ENCODE peak calls at places on chromosomes 7 and 10, in five cellular contexts. L, N, R, P and B are unnamed samples.
A peak's percentile ranks its signal among the peaks of the same experiment; 100 is the strongest.

GRCh38 chr7:114426380-114426779 is 11.8 kb downstream of the FOXP2 start:
- DNase-seq in P (no peak), L (no peak), N (no peak), R (no peak), B (no peak)

GRCh38 chr7:138097064-138097741 is 20.9 kb downstream of the AKR1D1 start:
- DNase-seq in R (peak; percentile 53), P (peak; percentile 33), L (no peak), N (no peak), B (peak; percentile 45)

GRCh38 chr10:4943821-4944220 is 19.4 kb upstream of the AKR1C1 start:
- DNase-seq in L (no peak), R (no peak), P (no peak), N (no peak), B (no peak)

GRCh38 chr7:149682038-149682437 is 91.3 kb downstream of the ZNF467 start:
- DNase-seq in L (no peak), N (no peak), R (no peak), P (no peak), B (no peak)

GRCh38 chr10:119803264-119803663 is 69.4 kb downstream of the MCMBP start:
- DNase-seq in R (no peak), P (no peak), N (no peak), L (no peak), B (no peak)

GRCh38 chr10:96833220-96834001 is 1.3 kb downstream of the LCOR start:
- DNase-seq in L (peak; percentile 69), P (no peak), N (no peak), R (peak; percentile 53), B (peak; percentile 37)

GRCh38 chr7:45685619-45686240 is 111.6 kb downstream of the ADCY1 start:
- DNase-seq in N (no peak), P (no peak), L (no peak), R (no peak), B (no peak)

GRCh38 chr10:2620827-2621521 is 446.4 kb upstream of the PFKP start:
- DNase-seq in L (no peak), N (no peak), R (no peak), P (no peak), B (no peak)

GRCh38 chr7:30116771-30117170 is 18.0 kb upstream of the MTURN start:
- DNase-seq in R (no peak), N (no peak), L (no peak), P (no peak), B (no peak)

GRCh38 chr10:13331641-13332040 is 16.5 kb downstream of the SEPHS1 start:
- DNase-seq in L (no peak), N (no peak), P (no peak), R (no peak), B (no peak)

GRCh38 chr10:1011696-1012095 is 14.0 kb downstream of the IDI2 start:
- DNase-seq in L (no peak), N (no peak), R (no peak), P (no peak), B (no peak)

GRCh38 chr10:124152139-124152780 is 58.9 kb upstream of the CHST15 start:
- DNase-seq in L (no peak), N (peak; percentile 59), P (peak; percentile 21), R (no peak), B (peak; percentile 49)

GRCh38 chr7:2876031-2876862 is 32.1 kb upstream of the GNA12 start:
- DNase-seq in L (no peak), R (no peak), N (no peak), P (no peak), B (no peak)

GRCh38 chr10:29748109-29748650 is 113.4 kb upstream of the SVIL start:
- DNase-seq in N (no peak), P (no peak), R (no peak), L (no peak), B (no peak)

GRCh38 chr10:95290801-95291633 is at the start of gene PDLIM1:
- DNase-seq in P (peak; percentile 78), L (no peak), N (peak; percentile 84), R (peak; percentile 80), B (peak; percentile 89)

GRCh38 chr7:44713680-44714335 is 34.8 kb upstream of the ZMIZ2 start:
- DNase-seq in L (no peak), P (no peak), R (no peak), N (no peak), B (no peak)

GRCh38 chr10:18658301-18658991 is 785 bp upstream of the ARL5B start:
- DNase-seq in L (no peak), N (no peak), P (no peak), R (no peak), B (peak; percentile 19)

GRCh38 chr7:69218634-69219033 is 379.6 kb upstream of the AUTS2 start:
- DNase-seq in R (no peak), P (no peak), N (no peak), L (no peak), B (no peak)

DNA sequence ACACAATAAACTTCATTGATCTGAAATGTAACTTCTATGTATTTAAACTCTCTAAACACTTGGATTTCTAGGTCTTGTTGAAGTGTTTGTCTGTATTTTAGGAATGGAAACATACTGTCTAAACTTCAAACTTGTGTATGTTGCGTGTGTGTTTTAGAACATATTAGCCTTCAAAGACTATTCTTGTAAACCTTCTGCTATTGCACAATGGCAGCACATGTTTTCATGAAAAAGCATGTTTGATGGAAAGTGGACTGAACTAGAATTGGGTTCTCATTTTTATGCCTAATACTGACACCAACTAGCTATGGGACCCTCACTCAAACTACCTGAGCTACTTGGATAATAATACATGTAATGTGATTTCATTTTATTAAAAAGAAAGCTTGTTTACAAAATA is 592.6 kb downstream of the IPMK start:
- DNase-seq in R (no peak), P (no peak), L (no peak), N (no peak), B (no peak)
- H3K36me3 ChIP-seq in R (no peaks in the 10 kb centered on the region), P (no peaks in the 10 kb centered on the region), L (no peaks in the 10 kb centered on the region), N (no peaks in the 10 kb centered on the region), B (no peaks in the 10 kb centered on the region)

GRCh38 chr7:121392277-121393004 is 3.7 kb downstream of the FAM3C start:
- DNase-seq in L (no peak), N (no peak), R (no peak), P (no peak), B (no peak)
- H3K4me3 ChIP-seq in L (no peak overlapping the region), N (no peak overlapping the region), R (no peak overlapping the region), P (no peak overlapping the region), B (no peak overlapping the region)

GRCh38 chr10:131968949-131969348 is 12.8 kb downstream of the BNIP3 start:
- DNase-seq in L (no peak), P (no peak), R (no peak), N (no peak), B (no peak)
- H3K36me3 ChIP-seq in L (peaks cover 82% of the 10 kb centered on the region), P (peaks cover 36% of the 10 kb centered on the region), R (peaks cover 69% of the 10 kb centered on the region), N (peaks cover 6% of the 10 kb centered on the region), B (no peaks in the 10 kb centered on the region)

DNA sequence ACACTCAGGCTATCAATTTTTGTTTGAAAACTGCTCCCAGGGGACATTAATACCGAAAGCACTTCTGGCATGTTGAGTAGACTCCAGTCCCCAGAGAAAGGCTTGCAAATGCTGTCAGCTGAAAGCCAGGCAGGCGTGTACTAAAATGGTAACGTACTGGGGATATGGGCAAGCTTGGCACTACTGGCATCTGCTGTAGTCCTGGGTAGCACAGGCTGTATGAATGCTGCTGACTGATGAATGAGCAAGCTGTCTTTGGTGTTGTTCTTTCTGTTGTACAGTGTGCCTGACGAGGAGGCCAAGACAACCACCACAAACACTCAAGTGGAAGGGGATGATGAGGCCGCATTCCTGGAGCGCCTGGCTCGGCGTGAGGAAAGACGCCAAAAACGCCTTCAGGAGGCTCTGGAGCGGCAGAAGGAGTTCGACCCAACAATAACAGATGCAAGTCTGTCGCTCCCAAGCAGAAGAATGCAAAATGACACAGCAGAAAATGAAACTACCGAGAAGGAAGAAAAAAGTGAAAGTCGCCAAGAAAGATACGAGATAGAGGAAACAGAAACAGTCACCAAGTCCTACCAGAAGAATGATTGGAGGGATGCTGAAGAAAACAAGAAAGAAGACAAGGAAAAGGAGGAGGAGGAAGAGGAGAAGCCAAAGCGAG is 53.5 kb upstream of the AGBL3 start:
- DNase-seq in P (no peak), R (no peak), N (peak; percentile 53), L (no peak), B (peak; percentile 23)
- H3K4me3 ChIP-seq in P (no peak overlapping the region), R (no peak overlapping the region), N (peak overlapping the region; percentile 6), L (no peak overlapping the region), B (no peak overlapping the region)

DNA sequence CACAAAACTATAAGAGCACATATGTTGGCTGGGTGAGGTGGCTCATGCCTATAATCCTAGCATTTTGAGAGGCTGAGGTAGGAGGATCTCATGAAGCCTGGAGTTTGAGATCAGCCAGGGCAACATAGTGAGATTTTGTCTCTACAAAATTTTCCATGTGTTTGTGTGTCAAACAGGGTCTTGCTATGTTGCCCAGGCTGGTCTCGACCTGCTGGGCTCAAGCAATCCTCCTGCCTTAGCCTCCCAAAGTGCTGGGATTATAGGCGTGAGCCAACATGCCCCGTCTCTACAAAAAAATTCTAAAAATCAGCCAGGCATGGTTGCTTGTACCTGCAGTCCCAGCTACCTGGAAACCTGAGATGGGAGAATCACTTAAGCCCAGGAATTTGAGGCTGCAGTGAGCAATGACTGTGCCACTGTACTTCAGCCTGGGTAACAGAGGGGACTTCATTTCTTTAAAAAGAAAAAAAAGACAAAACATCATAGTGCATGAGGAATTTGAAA is 28.3 kb downstream of the FZD9 start:
- DNase-seq in L (no peak), N (no peak), R (no peak), P (no peak), B (no peak)
- H3K36me3 ChIP-seq in L (peaks cover 100% of the 10 kb centered on the region), N (peaks cover 58% of the 10 kb centered on the region), R (peaks cover 85% of the 10 kb centered on the region), P (peaks cover 27% of the 10 kb centered on the region), B (no peaks in the 10 kb centered on the region)

GRCh38 chr10:21084700-21085099 is 187.6 kb upstream of the NEBL start:
- DNase-seq in R (no peak), P (no peak), L (no peak), N (no peak), B (no peak)

GRCh38 chr10:21083861-21084260 is 186.8 kb upstream of the NEBL start:
- DNase-seq in P (no peak), N (no peak), R (no peak), L (no peak), B (no peak)

GRCh38 chr10:21079330-21079658 is 182.2 kb upstream of the NEBL start:
- DNase-seq in N (no peak), P (no peak), R (no peak), L (no peak), B (no peak)

GRCh38 chr10:21080246-21080645 is 183.1 kb upstream of the NEBL start:
- DNase-seq in R (no peak), P (no peak), N (no peak), L (no peak), B (no peak)

GRCh38 chr10:21082206-21082605 is 185.1 kb upstream of the NEBL start:
- DNase-seq in N (no peak), L (no peak), P (no peak), R (no peak), B (no peak)
- H3K4me3 ChIP-seq in N (no peak overlapping the region), L (no peak overlapping the region), P (no peak overlapping the region), R (no peak overlapping the region), B (no peak overlapping the region)

DNA sequence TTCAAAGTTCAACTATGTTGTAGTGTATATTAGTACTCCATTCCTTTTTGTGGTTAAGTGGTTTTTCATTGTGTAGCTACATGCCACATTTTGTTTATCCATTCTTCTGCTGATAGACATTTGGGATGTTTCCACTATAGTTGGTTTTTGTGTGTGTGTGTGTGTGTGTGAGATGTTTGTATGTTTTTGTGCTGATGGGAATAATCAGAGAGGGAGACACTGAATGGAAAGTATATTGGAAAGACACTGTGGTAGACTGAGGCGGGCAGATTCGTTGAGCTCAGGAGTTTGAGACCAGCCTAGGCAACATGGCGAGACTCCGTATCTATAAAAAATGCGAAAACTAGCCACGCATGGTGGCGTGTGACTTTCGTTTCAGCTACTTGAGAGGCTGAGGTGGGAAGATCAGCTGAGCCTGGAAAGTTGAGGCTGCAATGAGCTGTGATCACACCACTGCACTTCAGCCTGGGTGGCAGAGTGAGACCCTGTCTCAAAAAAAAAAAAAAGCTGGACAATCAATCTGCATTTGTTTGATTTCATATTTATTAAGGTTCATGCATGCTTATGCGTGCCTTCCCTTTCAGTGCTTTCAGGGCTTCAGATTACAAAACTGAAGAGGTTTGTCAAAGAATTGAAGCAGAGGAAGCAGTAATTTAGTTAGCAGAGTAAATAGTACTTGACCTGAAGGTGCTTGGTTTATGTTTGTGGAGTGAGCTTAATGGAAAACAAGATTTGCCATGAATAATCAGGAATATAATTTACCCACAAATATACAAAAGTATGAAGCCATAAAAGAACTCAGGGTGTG is 14.7 kb downstream of the SEC24C start:
- DNase-seq in P (no peak), N (no peak), L (no peak), R (no peak), B (no peak)
- H3K36me3 ChIP-seq in P (peaks cover 21% of the 10 kb centered on the region), N (peaks cover 41% of the 10 kb centered on the region), L (peaks cover 78% of the 10 kb centered on the region), R (peaks cover 54% of the 10 kb centered on the region), B (peaks cover 61% of the 10 kb centered on the region)